ENCODE peak calls at places on chromosomes 7 and 10, in five cellular contexts. One of them, this sample, is unnamed.

GRCh38 chr10:116029826-116030225 is 243.2 kb downstream of the GFRA1 start:
- DNase-seq in CD8-positive, alpha-beta T cell: no peak
- DNase-seq in CD14-positive monocyte: no peak
- DNase-seq in type B pancreatic cell: no peak
- DNase-seq in heart left ventricle: no peak
- DNase-seq in this sample: no peak

GRCh38 chr10:97792058-97792721 is 20.4 kb upstream of the SFRP5 start:
- DNase-seq in CD14-positive monocyte: peak; percentile 58
- DNase-seq in heart left ventricle: peak; percentile 81
- DNase-seq in CD8-positive, alpha-beta T cell: peak; percentile 67
- DNase-seq in type B pancreatic cell: no peak
- DNase-seq in this sample: no peak

GRCh38 chr10:59907918-59908807 is 1.8 kb upstream of the CCDC6 start:
- DNase-seq in CD8-positive, alpha-beta T cell: peak; percentile 26
- DNase-seq in CD14-positive monocyte: no peak
- DNase-seq in type B pancreatic cell: no peak
- DNase-seq in heart left ventricle: no peak
- DNase-seq in this sample: no peak

GRCh38 chr10:95790982-95791381 is 35.0 kb downstream of the ENTPD1 start:
- DNase-seq in type B pancreatic cell: no peak
- DNase-seq in CD8-positive, alpha-beta T cell: no peak
- DNase-seq in CD14-positive monocyte: no peak
- DNase-seq in heart left ventricle: no peak
- DNase-seq in this sample: no peak

GRCh38 chr10:125037145-125037544 is 95.2 kb downstream of the ZRANB1 start:
- DNase-seq in CD14-positive monocyte: no peak
- DNase-seq in heart left ventricle: no peak
- DNase-seq in CD8-positive, alpha-beta T cell: no peak
- DNase-seq in type B pancreatic cell: no peak
- DNase-seq in this sample: no peak

GRCh38 chr7:90892213-90892612 is 296.1 kb downstream of the CDK14 start:
- DNase-seq in CD14-positive monocyte: no peak
- DNase-seq in heart left ventricle: no peak
- DNase-seq in type B pancreatic cell: no peak
- DNase-seq in CD8-positive, alpha-beta T cell: no peak
- DNase-seq in this sample: no peak

GRCh38 chr10:111207525-111207924 is 130.7 kb downstream of the ADRA2A start:
- DNase-seq in heart left ventricle: no peak
- DNase-seq in type B pancreatic cell: no peak
- DNase-seq in CD14-positive monocyte: no peak
- DNase-seq in CD8-positive, alpha-beta T cell: no peak
- DNase-seq in this sample: no peak

GRCh38 chr10:13158401-13158800 is 3.0 kb upstream of the MCM10 start:
- DNase-seq in type B pancreatic cell: no peak
- DNase-seq in heart left ventricle: no peak
- DNase-seq in CD8-positive, alpha-beta T cell: no peak
- DNase-seq in CD14-positive monocyte: no peak
- DNase-seq in this sample: no peak

DNA sequence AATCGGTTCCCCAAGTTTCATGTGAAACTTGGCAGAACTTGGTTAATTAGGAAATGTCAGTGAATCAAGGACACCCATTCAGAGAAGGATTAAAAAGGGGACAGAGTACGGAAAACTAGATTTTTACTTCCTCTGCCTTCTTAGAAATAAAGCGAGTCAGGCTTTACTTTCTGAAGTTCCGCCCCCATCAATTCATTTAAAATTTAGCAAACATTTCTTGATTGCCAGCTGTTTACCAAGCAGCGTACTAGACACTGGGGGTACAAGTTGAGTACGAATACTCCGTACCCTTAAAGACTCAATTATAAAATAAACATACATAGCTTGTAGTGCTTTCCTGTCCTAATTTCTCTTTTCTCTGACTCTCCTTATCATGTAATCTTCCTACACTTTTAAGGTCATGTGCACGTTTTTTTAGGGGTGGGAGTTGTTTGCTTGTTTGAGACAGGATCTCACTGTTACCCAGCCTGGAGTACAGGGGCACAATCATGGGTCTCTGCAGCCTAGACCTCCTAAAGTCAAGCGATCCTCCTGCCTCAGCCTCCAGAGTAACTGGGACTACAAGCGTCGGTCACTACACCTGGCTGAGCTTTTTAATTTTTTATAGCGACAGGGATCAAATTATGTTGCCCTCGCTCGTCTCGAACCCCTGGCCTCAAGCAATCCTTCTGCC is 704 bp upstream of the ABI1 start:
- DNase-seq in heart left ventricle: no peak
- DNase-seq in CD14-positive monocyte: no peak
- DNase-seq in type B pancreatic cell: no peak
- DNase-seq in CD8-positive, alpha-beta T cell: no peak
- DNase-seq in this sample: no peak
- TF ChIP-seq CTCF in heart left ventricle: peak; percentile 90
- TF ChIP-seq CTCF in CD14-positive monocyte: peak; percentile 67
- TF ChIP-seq CTCF in type B pancreatic cell: peak; percentile 86
- TF ChIP-seq CTCF in CD8-positive, alpha-beta T cell: peak; percentile 95
- TF ChIP-seq CTCF in this sample: peak; percentile 95

GRCh38 chr7:157386979-157387800 is 50.4 kb downstream of the DNAJB6 start:
- DNase-seq in CD8-positive, alpha-beta T cell: peak; percentile 82
- DNase-seq in heart left ventricle: peak; percentile 90
- DNase-seq in type B pancreatic cell: no peak
- DNase-seq in CD14-positive monocyte: peak; percentile 81
- DNase-seq in this sample: no peak
- TF ChIP-seq CTCF in CD8-positive, alpha-beta T cell: peak; percentile 93
- TF ChIP-seq CTCF in heart left ventricle: peak; percentile 93
- TF ChIP-seq CTCF in type B pancreatic cell: peak; percentile 97
- TF ChIP-seq CTCF in CD14-positive monocyte: peak; percentile 94
- TF ChIP-seq CTCF in this sample: peak; percentile 99

DNA sequence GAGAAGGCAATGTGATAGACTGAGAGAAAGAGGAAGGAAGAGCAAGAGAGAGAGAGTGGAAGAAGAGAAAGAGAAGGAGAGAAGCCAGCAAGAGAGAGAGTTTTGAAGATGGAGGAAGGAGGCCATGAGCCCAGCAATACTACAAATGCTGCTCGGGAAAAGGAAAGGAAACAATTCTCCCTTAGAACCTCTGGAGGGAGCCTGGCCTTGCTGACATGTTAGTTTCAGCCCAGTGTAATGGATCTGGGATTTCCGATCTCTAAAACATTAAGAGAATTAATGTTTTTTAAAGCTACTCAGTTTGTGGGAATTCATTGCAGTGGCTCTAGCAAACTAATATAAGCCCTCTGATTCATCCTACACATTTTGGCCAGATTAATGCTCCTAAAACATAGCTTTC is 206.8 kb upstream of the MTPN start:
- DNase-seq in heart left ventricle: no peak
- DNase-seq in CD8-positive, alpha-beta T cell: no peak
- DNase-seq in type B pancreatic cell: no peak
- DNase-seq in CD14-positive monocyte: no peak
- DNase-seq in this sample: no peak
- TF ChIP-seq CTCF in heart left ventricle: peak; percentile 26
- TF ChIP-seq CTCF in CD8-positive, alpha-beta T cell: no peak
- TF ChIP-seq CTCF in type B pancreatic cell: peak; percentile 57
- TF ChIP-seq CTCF in CD14-positive monocyte: no peak
- TF ChIP-seq CTCF in this sample: peak; percentile 62

GRCh38 chr10:78443900-78444571 is 410.4 kb downstream of the RPS24 start:
- DNase-seq in type B pancreatic cell: no peak
- DNase-seq in CD14-positive monocyte: no peak
- DNase-seq in CD8-positive, alpha-beta T cell: no peak
- DNase-seq in heart left ventricle: no peak
- DNase-seq in this sample: no peak
- TF ChIP-seq CTCF in type B pancreatic cell: no peak
- TF ChIP-seq CTCF in CD14-positive monocyte: no peak
- TF ChIP-seq CTCF in CD8-positive, alpha-beta T cell: no peak
- TF ChIP-seq CTCF in heart left ventricle: no peak
- TF ChIP-seq CTCF in this sample: no peak

This sample was measured in chondrocyte.